ENCODE peak calls at places on chromosomes 11 and 22, in nine cellular contexts. N is pancreas, R is foreskin fibroblast, J is lower lobe of right lung, W is Peyer's patch, Z is fibroblast of lung, M is AG04449, Q is fibroblast of the aortic adventitia, K is right lobe of liver. I is an unnamed sample.

GRCh38 chr22:36081023-36081431 is 52.4 kb upstream of the RBFOX2 start:
- DNase-seq in N (no peak), R (peak; percentile 79), J (no peak), W (no peak), Z (peak; percentile 97), M (peak; percentile 96), Q (peak; percentile 95), K (no peak), I (no peak)

GRCh38 chr22:39520874-39521857 is 804 bp downstream of the ATF4 start:
- DNase-seq in N (peak; percentile 88), R (peak; percentile 69), J (peak; percentile 90), W (peak; percentile 87), Z (peak; percentile 84), M (no peak), Q (peak; percentile 72), K (peak; percentile 84), I (peak; percentile 91)

GRCh38 chr22:18076060-18076497 is 1.7 kb upstream of the PEX26 start:
- DNase-seq in N (no peak), R (peak; percentile 82), J (peak; percentile 55), W (peak; percentile 71), Z (peak; percentile 94), M (no peak), Q (peak; percentile 97), K (peak; percentile 77), I (no peak)

GRCh38 chr22:46012881-46013281 is 35.9 kb upstream of the WNT7B start:
- DNase-seq in N (no peak), R (no peak), J (peak; percentile 54), W (peak; percentile 53), Z (no peak), M (no peak), Q (no peak), K (peak; percentile 56), I (peak; percentile 41)

GRCh38 chr11:110828086-110828485 is 115.8 kb upstream of the ARHGAP20 start:
- DNase-seq in N (no peak), R (no peak), J (no peak), W (no peak), Z (no peak), M (no peak), Q (peak; percentile 45), K (no peak), I (no peak)

GRCh38 chr11:8013833-8014232 is 26.7 kb downstream of the EIF3F start:
- DNase-seq in N (no peak), R (no peak), J (no peak), W (no peak), Z (no peak), M (no peak), Q (no peak), K (no peak), I (no peak)

GRCh38 chr22:47076758-47077157 is 314.3 kb downstream of the TBC1D22A start:
- DNase-seq in N (no peak), R (no peak), J (no peak), W (no peak), Z (no peak), M (no peak), Q (no peak), K (no peak), I (no peak)

GRCh38 chr11:2590131-2590950 is 109.5 kb downstream of the KCNQ1OT1 start:
- DNase-seq in N (peak; percentile 32), R (no peak), J (peak; percentile 37), W (no peak), Z (no peak), M (no peak), Q (no peak), K (peak; percentile 15), I (no peak)

GRCh38 chr11:62433141-62433543 is 14.3 kb downstream of the SCGB1A1 start:
- DNase-seq in N (no peak), R (no peak), J (no peak), W (no peak), Z (no peak), M (no peak), Q (no peak), K (no peak), I (no peak)

GRCh38 chr22:44628856-44629255 is 73.1 kb upstream of the PRR5 start:
- DNase-seq in N (no peak), R (peak; percentile 5), J (peak; percentile 38), W (no peak), Z (no peak), M (no peak), Q (no peak), K (no peak), I (no peak)

GRCh38 chr22:44630826-44631225 is 71.2 kb upstream of the PRR5 start:
- DNase-seq in N (no peak), R (no peak), J (peak; percentile 22), W (no peak), Z (no peak), M (no peak), Q (no peak), K (no peak), I (no peak)

GRCh38 chr22:44632823-44633478 is 69.1 kb upstream of the PRR5 start:
- DNase-seq in N (no peak), R (no peak), J (no peak), W (no peak), Z (peak; percentile 6), M (no peak), Q (no peak), K (no peak), I (no peak)

GRCh38 chr22:44634426-44635321 is 67.3 kb upstream of the PRR5 start:
- DNase-seq in N (no peak), R (no peak), J (no peak), W (no peak), Z (no peak), M (no peak), Q (no peak), K (no peak), I (no peak)

DNA sequence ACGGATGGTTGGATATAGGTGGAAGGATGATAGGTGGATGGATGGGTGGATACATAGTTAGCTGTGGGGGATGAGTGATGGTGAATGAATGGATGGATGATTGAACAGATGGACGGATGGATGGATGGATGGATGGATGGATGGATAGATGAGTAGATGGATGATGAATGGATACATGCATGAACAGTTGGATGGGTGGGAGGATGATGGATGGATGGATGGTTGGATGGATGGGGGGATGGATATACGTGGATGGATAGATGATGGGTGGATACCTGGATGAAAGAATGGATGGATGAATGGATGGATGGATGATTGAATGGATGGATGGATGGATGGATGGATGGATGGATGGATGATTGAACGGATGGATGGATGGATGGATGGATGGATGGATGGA is 68.4 kb upstream of the PRR5 start:
- DNase-seq in N (no peak), R (no peak), J (no peak), W (no peak), Z (no peak), M (no peak), Q (no peak), K (no peak), I (no peak)
- TF ChIP-seq CTCF in N (no peak), R (no peak), J (no peak), W (no peak), Z (no peak), M (no peak), Q (no peak), K (no peak), I (no peak)

GRCh38 chr11:1453611-1454386 is 32.8 kb downstream of the MOB2 start:
- DNase-seq in N (no peak), R (no peak), J (no peak), W (peak; percentile 72), Z (no peak), M (no peak), Q (no peak), K (no peak), I (no peak)
- TF ChIP-seq CTCF in N (peak; percentile 12), R (no peak), J (peak; percentile 19), W (no peak), Z (no peak), M (peak; percentile 17), Q (no peak), K (peak; percentile 47), I (no peak)

GRCh38 chr11:76123243-76123642 is 83.1 kb downstream of the WNT11 start:
- DNase-seq in N (no peak), R (no peak), J (no peak), W (no peak), Z (no peak), M (no peak), Q (no peak), K (no peak), I (no peak)

GRCh38 chr11:76120513-76121081 is 85.7 kb downstream of the WNT11 start:
- DNase-seq in N (no peak), R (no peak), J (no peak), W (peak; percentile 60), Z (peak; percentile 45), M (no peak), Q (peak; percentile 64), K (no peak), I (no peak)

GRCh38 chr11:76119779-76120178 is 86.5 kb downstream of the WNT11 start:
- DNase-seq in N (no peak), R (no peak), J (no peak), W (peak; percentile 50), Z (no peak), M (no peak), Q (no peak), K (no peak), I (no peak)

GRCh38 chr11:76115555-76115954 is 90.7 kb downstream of the WNT11 start:
- DNase-seq in N (no peak), R (no peak), J (no peak), W (no peak), Z (no peak), M (no peak), Q (no peak), K (no peak), I (no peak)

DNA sequence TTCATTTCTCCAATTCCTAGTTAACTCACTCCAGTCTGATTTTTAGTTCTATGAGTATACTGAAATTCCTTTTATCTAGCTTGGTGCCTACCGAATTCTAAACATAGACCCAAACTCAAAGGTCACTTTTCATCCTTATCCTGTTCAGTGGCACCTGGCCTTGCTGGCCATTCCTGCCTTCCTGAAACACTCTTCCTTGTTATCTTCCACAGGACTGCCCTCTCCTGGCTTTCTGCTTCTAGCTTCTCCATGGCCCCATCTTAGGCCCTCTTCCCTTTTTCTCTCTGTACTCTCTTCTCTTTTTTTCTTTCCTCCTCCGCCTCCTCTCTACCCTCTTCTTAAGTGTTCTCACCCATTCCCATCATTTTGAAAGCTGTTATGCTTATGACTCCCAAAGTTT is 87.3 kb downstream of the WNT11 start:
- DNase-seq in N (no peak), R (no peak), J (no peak), W (no peak), Z (no peak), M (no peak), Q (no peak), K (no peak), I (no peak)
- TF ChIP-seq CTCF in N (no peak), R (no peak), J (no peak), W (no peak), Z (no peak), M (no peak), Q (no peak), K (no peak), I (no peak)

DNA sequence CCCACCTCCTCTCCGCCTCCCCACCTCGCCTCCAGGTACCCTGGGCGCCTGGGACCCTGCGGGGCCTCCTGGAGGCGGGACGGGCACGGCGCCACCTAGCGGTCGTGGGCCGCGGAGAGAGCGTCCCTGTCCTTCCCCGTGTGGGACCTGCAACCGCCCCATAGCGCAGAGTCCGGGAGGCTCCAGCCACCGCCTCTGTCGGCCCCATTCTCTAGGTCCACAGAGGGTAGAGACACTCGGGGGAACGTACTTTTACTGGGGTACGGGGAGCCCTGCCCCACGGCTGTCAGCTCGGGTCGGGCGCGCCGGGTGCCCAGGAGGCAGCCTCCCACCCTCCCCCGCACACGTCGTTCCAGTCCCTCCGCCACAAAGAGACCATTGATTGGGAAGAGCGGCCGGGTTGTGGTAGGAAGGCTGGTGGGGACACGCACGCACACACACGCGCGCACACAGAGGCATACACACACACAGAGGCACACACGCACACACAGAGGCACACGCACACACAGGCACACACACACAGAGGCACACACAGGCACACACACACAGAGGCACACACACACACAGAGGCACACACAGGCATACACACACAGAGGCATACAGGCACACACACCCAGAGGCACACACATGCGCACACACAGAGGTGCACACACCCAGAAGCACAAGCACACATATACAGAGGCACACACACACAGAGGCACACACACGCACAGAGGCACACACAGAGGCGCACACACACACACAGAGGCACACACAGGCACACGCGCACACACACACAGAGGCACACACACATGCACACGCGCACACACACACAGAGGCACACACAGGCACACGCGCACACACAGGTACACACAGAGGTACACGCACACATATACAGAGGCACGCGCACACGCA is 12.6 kb upstream of the NECTIN1 start:
- DNase-seq in N (peak; percentile 77), R (no peak), J (peak; percentile 74), W (peak; percentile 78), Z (no peak), M (no peak), Q (no peak), K (peak; percentile 69), I (no peak)
- TF ChIP-seq CTCF in N (peak; percentile 32), R (peak; percentile 77), J (peak; percentile 81), W (peak; percentile 58), Z (peak; percentile 60), M (peak; percentile 82), Q (peak; percentile 65), K (peak; percentile 75), I (peak; percentile 94)